ENCODE peak calls at places on chromosomes 7 and 10, in six cellular contexts. V is astrocyte of the spinal cord, Z is RCC 7860, E is MCF 10A, J is kidney glomerular epithelial cell, S is BJ. F is an unnamed sample.

GRCh38 chr10:17617031-17617911 is at the start of gene HACD1:
- DNase-seq in Z (peak; percentile 48), S (no peak), E (peak; percentile 74), J (peak; percentile 53), V (peak; percentile 65), F (peak; percentile 92)

GRCh38 chr7:959271-959670 is 4.8 kb upstream of the ADAP1 start:
- DNase-seq in J (no peak), V (no peak), S (no peak), Z (no peak), E (no peak), F (no peak)

GRCh38 chr7:91140982-91141381 is 123.3 kb upstream of the FZD1 start:
- DNase-seq in J (peak; percentile 6), S (no peak), V (peak; percentile 33), Z (no peak), E (no peak), F (no peak)

GRCh38 chr7:47304727-47305719 is 276.9 kb downstream of the TNS3 start:
- DNase-seq in J (no peak), V (no peak), S (no peak), Z (no peak), E (no peak), F (no peak)

GRCh38 chr10:35259769-35260397 is 76.4 kb upstream of the CCNY start:
- DNase-seq in V (peak; percentile 93), S (peak; percentile 52), E (peak; percentile 59), Z (peak; percentile 94), J (peak; percentile 74), F (no peak)

GRCh38 chr10:29763396-29763795 is 128.6 kb upstream of the SVIL start:
- DNase-seq in Z (no peak), S (no peak), E (no peak), J (no peak), V (no peak), F (no peak)

GRCh38 chr10:44399478-44400451 is 14.9 kb upstream of the CXCL12 start:
- DNase-seq in S (peak; percentile 48), Z (no peak), V (no peak), J (no peak), E (no peak), F (no peak)

GRCh38 chr7:149150981-149151380 is 3.7 kb downstream of the ZNF398 start:
- DNase-seq in E (no peak), J (no peak), Z (no peak), S (no peak), V (no peak), F (no peak)

GRCh38 chr10:104680467-104681401 is 39.6 kb downstream of the SORCS3 start:
- DNase-seq in E (no peak), S (no peak), V (peak; percentile 19), J (peak; percentile 47), Z (no peak), F (no peak)

GRCh38 chr10:31319602-31320178 is 674 bp downstream of the ZEB1 start:
- DNase-seq in Z (no peak), J (peak; percentile 4), V (no peak), S (no peak), E (no peak), F (no peak)

GRCh38 chr7:13986208-13986607 is 3.3 kb downstream of the ETV1 start:
- DNase-seq in Z (no peak), V (peak; percentile 18), S (no peak), E (no peak), J (no peak), F (no peak)

GRCh38 chr10:27252267-27253000 is 11.8 kb upstream of the ACBD5 start:
- DNase-seq in V (peak; percentile 29), S (no peak), Z (no peak), J (no peak), E (no peak), F (peak; percentile 93)

GRCh38 chr10:129969528-129970264 is 5.6 kb upstream of the EBF3 start:
- DNase-seq in Z (no peak), S (no peak), J (no peak), V (no peak), E (no peak), F (no peak)